ENCODE peak calls at places on chromosomes 3 and 15, in six cellular contexts. W, Y, R, P, B and K are unnamed samples.

GRCh38 chr15:75821946-75822345 is 21.3 kb upstream of the UBE2Q2 start:
- DNase-seq in W (no peak), Y (no peak), R (no peak), P (no peak), B (no peak), K (no peak)

GRCh38 chr3:31934018-31934417 is 47.0 kb downstream of the OSBPL10 start:
- DNase-seq in W (no peak), Y (no peak), R (no peak), P (no peak), B (no peak), K (no peak)

GRCh38 chr3:64008487-64008886 is 14.8 kb downstream of the PSMD6 start:
- DNase-seq in W (no peak), Y (no peak), R (no peak), P (no peak), B (no peak), K (no peak)

GRCh38 chr15:25762015-25762662 is 101.0 kb downstream of the ATP10A start:
- DNase-seq in W (no peak), Y (no peak), R (no peak), P (peak), B (no peak), K (peak)

GRCh38 chr3:62186967-62187366 is 186.4 kb downstream of the FEZF2 start:
- DNase-seq in W (no peak), Y (no peak), R (peak), P (no peak), B (no peak), K (no peak)

GRCh38 chr15:101267320-101268104 is 9.8 kb downstream of the SELENOS start:
- DNase-seq in W (no peak), Y (no peak), R (peak), P (no peak), B (no peak), K (no peak)

GRCh38 chr3:5285439-5285838 is 97.9 kb downstream of the EDEM1 start:
- DNase-seq in W (no peak), Y (no peak), R (no peak), P (no peak), B (no peak), K (no peak)

GRCh38 chr15:39961051-39961450 is 27.1 kb downstream of the EIF2AK4 start:
- DNase-seq in W (no peak), Y (no peak), R (no peak), P (no peak), B (no peak), K (no peak)

GRCh38 chr3:81643721-81644120 is 117.7 kb downstream of the GBE1 start:
- DNase-seq in W (no peak), Y (no peak), R (peak), P (no peak), B (no peak), K (no peak)

GRCh38 chr15:86183765-86184491 is 104.3 kb downstream of the AGBL1 start:
- DNase-seq in W (no peak), Y (no peak), R (no peak), P (no peak), B (no peak), K (no peak)

GRCh38 chr15:89851665-89852341 is 37.2 kb upstream of the ANPEP start:
- DNase-seq in W (no peak), Y (no peak), R (peak), P (no peak), B (no peak), K (no peak)

GRCh38 chr15:56211960-56212550 is 31.6 kb downstream of the RFX7 start:
- DNase-seq in W (no peak), Y (no peak), R (no peak), P (no peak), B (no peak), K (no peak)

GRCh38 chr15:83053151-83053550 is 13.9 kb downstream of the BTBD1 start:
- DNase-seq in W (no peak), Y (no peak), R (peak), P (no peak), B (no peak), K (no peak)

GRCh38 chr3:17469520-17469919 is 272.9 kb downstream of the TBC1D5 start:
- DNase-seq in W (no peak), Y (no peak), R (peak), P (no peak), B (no peak), K (no peak)

GRCh38 chr15:81097893-81098280 is 36.2 kb upstream of the CFAP161 start:
- DNase-seq in W (no peak), Y (no peak), R (peak), P (no peak), B (no peak), K (no peak)

GRCh38 chr3:187899246-187899645 is 154.0 kb upstream of the BCL6 start:
- DNase-seq in W (no peak), Y (no peak), R (no peak), P (no peak), B (no peak), K (no peak)

GRCh38 chr15:74826372-74826819 is at the start of gene CPLX3:
- DNase-seq in W (peak), Y (no peak), R (no peak), P (peak), B (peak), K (no peak)

GRCh38 chr3:45943207-45943846 is at the start of gene CXCR6:
- DNase-seq in W (no peak), Y (no peak), R (peak), P (no peak), B (peak), K (no peak)

GRCh38 chr3:8619548-8619947 is 25.1 kb downstream of the SSUH2 start:
- DNase-seq in W (no peak), Y (no peak), R (peak), P (no peak), B (no peak), K (no peak)

GRCh38 chr3:170811515-170811914 is 58.5 kb downstream of the RPL22L1 start:
- DNase-seq in W (no peak), Y (no peak), R (peak), P (no peak), B (no peak), K (no peak)

GRCh38 chr3:49638445-49638844 is 35.7 kb upstream of the APEH start:
- DNase-seq in W (no peak), Y (no peak), R (peak), P (no peak), B (no peak), K (no peak)

GRCh38 chr3:186990878-186991308 is 60.6 kb downstream of the ST6GAL1 start:
- DNase-seq in W (no peak), Y (no peak), R (peak), P (no peak), B (no peak), K (no peak)

GRCh38 chr3:177603137-177603603 is 405.9 kb upstream of the TBL1XR1 start:
- DNase-seq in W (no peak), Y (no peak), R (no peak), P (no peak), B (no peak), K (no peak)

GRCh38 chr3:184474907-184475306 is 86.7 kb upstream of the EPHB3 start:
- DNase-seq in W (no peak), Y (no peak), R (no peak), P (no peak), B (no peak), K (no peak)

GRCh38 chr3:43817825-43818224 is 127.1 kb downstream of the ABHD5 start:
- DNase-seq in W (no peak), Y (no peak), R (peak), P (no peak), B (no peak), K (no peak)

GRCh38 chr3:73419179-73419803 is 205.4 kb downstream of the PDZRN3 start:
- DNase-seq in W (no peak), Y (no peak), R (no peak), P (no peak), B (no peak), K (no peak)

GRCh38 chr3:197327701-197328100 is 29.3 kb upstream of the DLG1 start:
- DNase-seq in W (no peak), Y (no peak), R (no peak), P (no peak), B (no peak), K (no peak)

GRCh38 chr3:117695871-117696270 is 986.3 kb downstream of the TUSC7 start:
- DNase-seq in W (no peak), Y (no peak), R (no peak), P (no peak), B (no peak), K (no peak)

GRCh38 chr3:17431004-17431403 is 311.4 kb downstream of the TBC1D5 start:
- DNase-seq in W (no peak), Y (no peak), R (peak), P (no peak), B (no peak), K (no peak)

GRCh38 chr3:96410006-96410730 is 404.2 kb upstream of the EPHA6 start:
- DNase-seq in W (no peak), Y (no peak), R (no peak), P (no peak), B (no peak), K (no peak)

GRCh38 chr15:38874464-38874863 is 309.9 kb upstream of the RASGRP1 start:
- DNase-seq in W (no peak), Y (no peak), R (no peak), P (no peak), B (no peak), K (no peak)

GRCh38 chr3:119301001-119301400 is 6.8 kb downstream of the ARHGAP31 start:
- DNase-seq in W (no peak), Y (no peak), R (no peak), P (no peak), B (no peak), K (no peak)

GRCh38 chr15:88568589-88568988 is 22.1 kb upstream of the DET1 start:
- DNase-seq in W (no peak), Y (no peak), R (no peak), P (no peak), B (no peak), K (no peak)

GRCh38 chr3:169455472-169455871 is 208.0 kb downstream of the MECOM start:
- DNase-seq in W (no peak), Y (no peak), R (peak), P (no peak), B (no peak), K (no peak)

GRCh38 chr15:41603941-41604660 is 45.1 kb downstream of the TYRO3 start:
- DNase-seq in W (peak), Y (no peak), R (peak), P (peak), B (peak), K (no peak)

DNA sequence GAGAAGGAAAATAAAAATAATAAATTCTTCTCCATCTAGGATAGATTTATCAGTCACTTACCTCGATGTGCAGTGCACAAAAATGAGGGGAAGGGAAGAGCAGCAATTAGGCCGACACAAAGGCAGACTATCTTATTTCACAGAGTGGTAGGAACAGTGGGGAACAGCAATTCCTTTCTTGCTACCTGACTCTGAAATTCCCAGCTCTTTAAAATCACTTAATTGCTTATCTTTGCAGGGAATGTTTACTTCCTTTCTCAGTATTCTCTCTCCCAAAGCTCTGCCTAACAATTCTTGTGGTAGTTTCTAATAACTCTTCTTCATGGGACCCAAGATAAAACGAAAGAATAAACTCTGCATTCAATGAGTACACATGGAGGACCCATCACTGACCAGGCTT is 322.3 kb downstream of the MAGI1 start:
- DNase-seq in W (no peak), Y (no peak), R (no peak), P (no peak), B (no peak), K (no peak)
- TF ChIP-seq CTCF in W (no peak), Y (no peak), R (no peak), P (no peak), B (no peak), K (no peak)

GRCh38 chr3:3519266-3519665 is 280.0 kb upstream of the LRRN1 start:
- DNase-seq in W (no peak), Y (no peak), R (no peak), P (no peak), B (no peak), K (no peak)
- TF ChIP-seq CTCF in W (no peak), Y (no peak), R (no peak), P (no peak), B (no peak), K (no peak)

GRCh38 chr15:94168250-94168649 is 63.1 kb upstream of the MCTP2 start:
- DNase-seq in W (no peak), Y (no peak), R (peak), P (no peak), B (no peak), K (no peak)
- TF ChIP-seq CTCF in W (no peak), Y (no peak), R (peak), P (no peak), B (no peak), K (peak)

GRCh38 chr3:154835638-154836037 is 244.5 kb upstream of the MME start:
- DNase-seq in W (no peak), Y (no peak), R (no peak), P (no peak), B (no peak), K (no peak)
- TF ChIP-seq CTCF in W (no peak), Y (no peak), R (no peak), P (no peak), B (no peak), K (no peak)

GRCh38 chr3:128307029-128307633 is 153.8 kb downstream of the EEFSEC start:
- DNase-seq in W (no peak), Y (no peak), R (peak), P (no peak), B (peak), K (peak)
- TF ChIP-seq CTCF in W (no peak), Y (no peak), R (peak), P (no peak), B (no peak), K (peak)

GRCh38 chr3:139016430-139017048 is 4.2 kb downstream of the PRR23B start:
- DNase-seq in W (no peak), Y (no peak), R (no peak), P (no peak), B (no peak), K (no peak)

GRCh38 chr3:139024968-139025367 is 4.2 kb upstream of the PRR23B start:
- DNase-seq in W (no peak), Y (no peak), R (no peak), P (no peak), B (no peak), K (no peak)

GRCh38 chr3:139020036-139020867 is 474 bp downstream of the PRR23B start:
- DNase-seq in W (no peak), Y (no peak), R (no peak), P (no peak), B (no peak), K (no peak)

DNA sequence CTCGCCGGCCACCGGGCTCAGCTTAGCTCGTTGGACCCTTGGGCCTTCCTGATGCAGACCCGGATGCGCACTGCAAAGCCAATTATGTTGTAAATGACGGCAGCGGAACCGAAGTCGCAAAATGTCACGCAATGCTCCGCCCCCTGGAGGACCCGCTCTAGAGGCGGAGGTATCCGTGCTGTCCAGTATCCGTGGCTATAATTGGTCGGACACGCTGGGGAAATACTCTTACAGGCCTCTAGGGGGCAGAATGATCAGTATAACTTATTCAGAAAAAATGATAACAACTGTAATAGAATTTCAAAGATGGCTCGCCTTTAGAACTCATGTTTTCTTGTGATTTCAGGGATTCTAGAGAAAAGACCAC is at the start of gene PRR23B:
- DNase-seq in W (no peak), Y (no peak), R (peak), P (no peak), B (no peak), K (no peak)
- TF ChIP-seq CTCF in W (no peak), Y (no peak), R (peak), P (no peak), B (no peak), K (peak)

DNA sequence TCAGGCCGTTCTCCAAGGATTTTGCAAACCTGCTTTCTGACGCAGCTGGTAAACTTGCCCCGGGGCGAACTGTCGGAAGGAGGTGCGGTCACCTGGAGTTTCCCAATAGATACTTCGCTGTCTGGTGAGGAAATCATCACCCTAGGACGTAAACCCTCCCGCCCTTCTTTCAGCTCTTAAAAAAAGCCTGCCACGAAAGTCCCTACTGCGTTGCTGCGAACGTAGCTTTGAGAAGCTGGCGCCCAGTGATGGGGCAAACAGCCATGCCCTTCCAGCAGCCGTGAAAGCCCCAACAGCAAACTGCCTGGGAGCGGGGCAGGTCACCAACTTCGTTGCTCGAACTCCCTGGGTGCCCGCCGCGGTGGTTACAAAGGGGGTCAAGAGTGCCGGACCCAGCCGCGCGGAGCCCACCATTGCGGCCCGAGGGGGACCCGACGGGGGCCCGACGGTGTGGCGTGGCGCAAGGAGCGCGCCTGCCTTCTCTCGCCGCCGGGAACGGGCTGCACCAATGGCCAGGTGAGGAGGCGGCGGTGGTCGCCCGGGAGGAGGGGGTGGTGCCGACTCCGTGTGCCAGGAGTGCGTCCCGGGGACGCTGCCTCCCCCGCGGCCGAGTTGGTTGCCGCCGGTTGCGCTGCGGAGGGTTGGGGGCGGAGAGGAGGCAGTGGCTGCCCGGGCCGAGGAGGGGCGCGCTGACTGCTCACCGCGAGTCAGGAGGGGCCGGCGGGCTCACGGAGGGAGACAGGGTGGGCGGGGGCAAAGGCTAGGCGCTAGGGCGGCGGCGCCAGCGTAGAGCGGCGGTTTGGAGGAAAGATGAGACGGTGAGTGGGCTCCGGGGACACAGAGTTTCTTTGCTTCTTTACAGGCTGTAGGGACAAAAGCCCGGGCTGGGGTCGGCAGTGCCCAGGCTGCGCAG is at the start of gene PHLDB2:
- DNase-seq in W (peak), Y (no peak), R (peak), P (peak), B (peak), K (peak)
- TF ChIP-seq CTCF in W (no peak), Y (no peak), R (peak), P (no peak), B (no peak), K (no peak)

GRCh38 chr3:123521179-123521969 is 63.5 kb downstream of the HACD2 start:
- DNase-seq in W (no peak), Y (no peak), R (no peak), P (no peak), B (no peak), K (no peak)
- TF ChIP-seq CTCF in W (no peak), Y (no peak), R (no peak), P (no peak), B (no peak), K (no peak)

GRCh38 chr15:71752604-71753289 is 57.6 kb upstream of the NR2E3 start:
- DNase-seq in W (no peak), Y (no peak), R (peak), P (no peak), B (no peak), K (no peak)
- TF ChIP-seq CTCF in W (peak), Y (no peak), R (peak), P (peak), B (no peak), K (peak)

GRCh38 chr15:61051570-61052031 is 177.5 kb downstream of the RORA start:
- DNase-seq in W (peak), Y (no peak), R (peak), P (no peak), B (no peak), K (no peak)
- TF ChIP-seq CTCF in W (peak), Y (no peak), R (peak), P (peak), B (no peak), K (peak)